ENCODE peak calls at places on chromosome 15, in five cellular contexts. One of them, this sample, is unnamed.

GRCh38 chr15:38486946-38487345 is 33.0 kb downstream of the FAM98B start:
- DNase-seq in body of pancreas: no peak
- DNase-seq in fibroblast of lung: no peak
- DNase-seq in heart left ventricle: no peak
- DNase-seq in A673: no peak
- DNase-seq in this sample: no peak

GRCh38 chr15:31250033-31250432 is 76.6 kb upstream of the KLF13 start:
- DNase-seq in heart left ventricle: no peak
- DNase-seq in body of pancreas: no peak
- DNase-seq in fibroblast of lung: no peak
- DNase-seq in A673: no peak
- DNase-seq in this sample: no peak

GRCh38 chr15:45921978-45922377 is 287.1 kb downstream of the SQOR start:
- DNase-seq in heart left ventricle: no peak
- DNase-seq in body of pancreas: peak; percentile 24
- DNase-seq in fibroblast of lung: no peak
- DNase-seq in A673: no peak
- DNase-seq in this sample: no peak

GRCh38 chr15:58726867-58727266 is 22.6 kb downstream of the ADAM10 start:
- DNase-seq in fibroblast of lung: no peak
- DNase-seq in heart left ventricle: no peak
- DNase-seq in A673: no peak
- DNase-seq in body of pancreas: no peak
- DNase-seq in this sample: no peak

GRCh38 chr15:85475317-85475701 is 94.9 kb downstream of the AKAP13 start:
- DNase-seq in body of pancreas: no peak
- DNase-seq in A673: peak; percentile 43
- DNase-seq in fibroblast of lung: no peak
- DNase-seq in heart left ventricle: no peak
- DNase-seq in this sample: no peak

GRCh38 chr15:64460737-64461576 is 579 bp downstream of the ZNF609 start:
- DNase-seq in A673: peak; percentile 74
- DNase-seq in heart left ventricle: peak; percentile 28
- DNase-seq in body of pancreas: peak; percentile 50
- DNase-seq in fibroblast of lung: peak; percentile 85
- DNase-seq in this sample: peak; percentile 41

GRCh38 chr15:48222627-48223026 is 16.5 kb downstream of the SLC12A1 start:
- DNase-seq in heart left ventricle: no peak
- DNase-seq in A673: no peak
- DNase-seq in fibroblast of lung: no peak
- DNase-seq in body of pancreas: no peak
- DNase-seq in this sample: peak; percentile 14

GRCh38 chr15:101255615-101256350 is 3.9 kb upstream of the CHSY1 start:
- DNase-seq in body of pancreas: peak; percentile 62
- DNase-seq in A673: no peak
- DNase-seq in heart left ventricle: no peak
- DNase-seq in fibroblast of lung: peak; percentile 87
- DNase-seq in this sample: no peak

GRCh38 chr15:71137138-71137518 is 21.9 kb downstream of the THSD4 start:
- DNase-seq in fibroblast of lung: no peak
- DNase-seq in heart left ventricle: no peak
- DNase-seq in body of pancreas: peak; percentile 73
- DNase-seq in A673: no peak
- DNase-seq in this sample: no peak

GRCh38 chr15:70158996-70159355 is 61.3 kb upstream of the TLE3 start:
- DNase-seq in fibroblast of lung: no peak
- DNase-seq in body of pancreas: no peak
- DNase-seq in A673: no peak
- DNase-seq in heart left ventricle: no peak
- DNase-seq in this sample: no peak

GRCh38 chr15:71238926-71239325 is 123.7 kb downstream of the THSD4 start:
- DNase-seq in A673: no peak
- DNase-seq in heart left ventricle: no peak
- DNase-seq in body of pancreas: no peak
- DNase-seq in fibroblast of lung: no peak
- DNase-seq in this sample: no peak

GRCh38 chr15:83210619-83211018 is 3.0 kb upstream of the HDGFL3 start:
- DNase-seq in A673: no peak
- DNase-seq in fibroblast of lung: no peak
- DNase-seq in heart left ventricle: no peak
- DNase-seq in body of pancreas: peak; percentile 56
- DNase-seq in this sample: peak; percentile 2

GRCh38 chr15:101458158-101458895 is 31.2 kb downstream of the PCSK6 start:
- DNase-seq in body of pancreas: no peak
- DNase-seq in fibroblast of lung: no peak
- DNase-seq in heart left ventricle: no peak
- DNase-seq in A673: no peak
- DNase-seq in this sample: no peak

GRCh38 chr15:81160312-81161214 is 26.5 kb downstream of the CFAP161 start:
- DNase-seq in A673: no peak
- DNase-seq in heart left ventricle: peak; percentile 74
- DNase-seq in body of pancreas: peak; percentile 21
- DNase-seq in fibroblast of lung: peak; percentile 97
- DNase-seq in this sample: peak; percentile 86

GRCh38 chr15:57640935-57641682 is 49.4 kb downstream of the MYZAP start:
- DNase-seq in body of pancreas: peak; percentile 31
- DNase-seq in A673: peak; percentile 50
- DNase-seq in heart left ventricle: no peak
- DNase-seq in fibroblast of lung: peak; percentile 31
- DNase-seq in this sample: peak; percentile 15

GRCh38 chr15:44584162-44584749 is 47.3 kb downstream of the EIF3J start:
- DNase-seq in A673: peak; percentile 79
- DNase-seq in body of pancreas: peak; percentile 31
- DNase-seq in fibroblast of lung: peak; percentile 21
- DNase-seq in heart left ventricle: no peak
- DNase-seq in this sample: peak; percentile 49

GRCh38 chr15:63157891-63158431 is 684 bp upstream of the RPS27L start:
- DNase-seq in A673: peak; percentile 71
- DNase-seq in fibroblast of lung: peak; percentile 87
- DNase-seq in body of pancreas: peak; percentile 60
- DNase-seq in heart left ventricle: peak; percentile 44
- DNase-seq in this sample: peak; percentile 72

GRCh38 chr15:70486451-70487379 is 276.6 kb downstream of the UACA start:
- DNase-seq in heart left ventricle: no peak
- DNase-seq in body of pancreas: peak; percentile 76
- DNase-seq in fibroblast of lung: peak; percentile 99
- DNase-seq in A673: no peak
- DNase-seq in this sample: no peak

GRCh38 chr15:71294636-71295241 is 179.5 kb downstream of the THSD4 start:
- DNase-seq in fibroblast of lung: peak; percentile 86
- DNase-seq in body of pancreas: no peak
- DNase-seq in heart left ventricle: no peak
- DNase-seq in A673: no peak
- DNase-seq in this sample: peak; percentile 70

GRCh38 chr15:41934843-41935242 is 37.5 kb downstream of the EHD4 start:
- DNase-seq in body of pancreas: no peak
- DNase-seq in fibroblast of lung: no peak
- DNase-seq in heart left ventricle: no peak
- DNase-seq in A673: peak; percentile 82
- DNase-seq in this sample: peak; percentile 86

GRCh38 chr15:48307586-48307985 is 23.6 kb upstream of the DUT start:
- DNase-seq in fibroblast of lung: no peak
- DNase-seq in heart left ventricle: no peak
- DNase-seq in A673: no peak
- DNase-seq in body of pancreas: no peak
- DNase-seq in this sample: peak; percentile 5

GRCh38 chr15:52220251-52220650 is 29.1 kb upstream of the GNB5 start:
- DNase-seq in heart left ventricle: no peak
- DNase-seq in body of pancreas: no peak
- DNase-seq in fibroblast of lung: no peak
- DNase-seq in A673: no peak
- DNase-seq in this sample: peak; percentile 37

GRCh38 chr15:72196409-72197044 is 1.1 kb downstream of the GRAMD2A start:
- DNase-seq in A673: no peak
- DNase-seq in heart left ventricle: no peak
- DNase-seq in body of pancreas: no peak
- DNase-seq in fibroblast of lung: no peak
- DNase-seq in this sample: no peak

GRCh38 chr15:65533057-65533752 is 2.9 kb downstream of the HACD3 start:
- DNase-seq in A673: no peak
- DNase-seq in heart left ventricle: no peak
- DNase-seq in fibroblast of lung: peak; percentile 12
- DNase-seq in body of pancreas: no peak
- DNase-seq in this sample: no peak

GRCh38 chr15:56929389-56929788 is 10.9 kb downstream of the TCF12 start:
- DNase-seq in body of pancreas: no peak
- DNase-seq in fibroblast of lung: peak; percentile 59
- DNase-seq in A673: peak; percentile 35
- DNase-seq in heart left ventricle: no peak
- DNase-seq in this sample: no peak

GRCh38 chr15:59555696-59556095 is 55.9 kb upstream of the GCNT3 start:
- DNase-seq in heart left ventricle: no peak
- DNase-seq in body of pancreas: no peak
- DNase-seq in A673: no peak
- DNase-seq in fibroblast of lung: peak; percentile 5
- DNase-seq in this sample: peak; percentile 73

GRCh38 chr15:33700695-33701303 is 267.5 kb upstream of the CHRM5 start:
- DNase-seq in body of pancreas: peak; percentile 67
- DNase-seq in A673: peak; percentile 77
- DNase-seq in heart left ventricle: peak; percentile 57
- DNase-seq in fibroblast of lung: peak; percentile 83
- DNase-seq in this sample: peak; percentile 47

GRCh38 chr15:84621358-84621979 is 20.7 kb downstream of the ZSCAN2 start:
- DNase-seq in body of pancreas: no peak
- DNase-seq in fibroblast of lung: no peak
- DNase-seq in heart left ventricle: no peak
- DNase-seq in A673: no peak
- DNase-seq in this sample: no peak

GRCh38 chr15:48962662-48963523 is 826 bp downstream of the SHC4 start:
- DNase-seq in body of pancreas: peak; percentile 28
- DNase-seq in heart left ventricle: no peak
- DNase-seq in A673: peak; percentile 31
- DNase-seq in fibroblast of lung: peak; percentile 49
- DNase-seq in this sample: peak; percentile 42

GRCh38 chr15:80177151-80177550 is 24.4 kb downstream of the FAH start:
- DNase-seq in A673: no peak
- DNase-seq in body of pancreas: no peak
- DNase-seq in fibroblast of lung: no peak
- DNase-seq in heart left ventricle: no peak
- DNase-seq in this sample: no peak

GRCh38 chr15:46280753-46281521 is 646.1 kb downstream of the SQOR start:
- DNase-seq in A673: peak; percentile 12
- DNase-seq in fibroblast of lung: no peak
- DNase-seq in heart left ventricle: no peak
- DNase-seq in body of pancreas: peak; percentile 53
- DNase-seq in this sample: no peak

GRCh38 chr15:65920825-65921309 is 51.6 kb downstream of the RAB11A start:
- DNase-seq in body of pancreas: no peak
- DNase-seq in fibroblast of lung: no peak
- DNase-seq in A673: no peak
- DNase-seq in heart left ventricle: no peak
- DNase-seq in this sample: no peak

GRCh38 chr15:44489464-44489863 is 47.5 kb upstream of the EIF3J start:
- DNase-seq in body of pancreas: no peak
- DNase-seq in fibroblast of lung: peak; percentile 83
- DNase-seq in heart left ventricle: no peak
- DNase-seq in A673: peak; percentile 21
- DNase-seq in this sample: no peak

GRCh38 chr15:85750319-85750806 is 44.4 kb downstream of the KLHL25 start:
- DNase-seq in fibroblast of lung: peak; percentile 43
- DNase-seq in A673: no peak
- DNase-seq in heart left ventricle: peak; percentile 78
- DNase-seq in body of pancreas: peak; percentile 47
- DNase-seq in this sample: no peak

GRCh38 chr15:64979252-64979710 is 10.4 kb downstream of the SPG21 start:
- DNase-seq in heart left ventricle: no peak
- DNase-seq in A673: no peak
- DNase-seq in fibroblast of lung: no peak
- DNase-seq in body of pancreas: no peak
- DNase-seq in this sample: no peak

GRCh38 chr15:88623632-88624031 is 2.5 kb downstream of the AEN start:
- DNase-seq in body of pancreas: no peak
- DNase-seq in A673: no peak
- DNase-seq in heart left ventricle: no peak
- DNase-seq in fibroblast of lung: no peak
- DNase-seq in this sample: no peak
- H3K4me3 ChIP-seq in body of pancreas: no peak overlapping the region
- H3K4me3 ChIP-seq in A673: no peak overlapping the region
- H3K4me3 ChIP-seq in heart left ventricle: no peak overlapping the region
- H3K4me3 ChIP-seq in fibroblast of lung: peak overlapping the region; percentile 20
- H3K4me3 ChIP-seq in this sample: peak overlapping the region; percentile 5

GRCh38 chr15:98941595-98942255 is 65.9 kb downstream of the PGPEP1L start:
- DNase-seq in A673: peak; percentile 51
- DNase-seq in body of pancreas: no peak
- DNase-seq in fibroblast of lung: no peak
- DNase-seq in heart left ventricle: no peak
- DNase-seq in this sample: no peak
- H3K9me3 ChIP-seq in A673: no peaks in the 10 kb centered on the region
- H3K9me3 ChIP-seq in body of pancreas: no peaks in the 10 kb centered on the region
- H3K9me3 ChIP-seq in fibroblast of lung: no peaks in the 10 kb centered on the region
- H3K9me3 ChIP-seq in heart left ventricle: no peaks in the 10 kb centered on the region
- H3K9me3 ChIP-seq in this sample: no peaks in the 10 kb centered on the region

GRCh38 chr15:74136584-74137543 is 6.5 kb downstream of the ISLR2 start:
- DNase-seq in body of pancreas: no peak
- DNase-seq in fibroblast of lung: no peak
- DNase-seq in A673: peak; percentile 41
- DNase-seq in heart left ventricle: peak; percentile 65
- DNase-seq in this sample: no peak
- H3K4me3 ChIP-seq in body of pancreas: no peak overlapping the region
- H3K4me3 ChIP-seq in fibroblast of lung: no peak overlapping the region
- H3K4me3 ChIP-seq in A673: peak overlapping the region; percentile 41
- H3K4me3 ChIP-seq in heart left ventricle: no peak overlapping the region
- H3K4me3 ChIP-seq in this sample: peak overlapping the region; percentile 53

DNA sequence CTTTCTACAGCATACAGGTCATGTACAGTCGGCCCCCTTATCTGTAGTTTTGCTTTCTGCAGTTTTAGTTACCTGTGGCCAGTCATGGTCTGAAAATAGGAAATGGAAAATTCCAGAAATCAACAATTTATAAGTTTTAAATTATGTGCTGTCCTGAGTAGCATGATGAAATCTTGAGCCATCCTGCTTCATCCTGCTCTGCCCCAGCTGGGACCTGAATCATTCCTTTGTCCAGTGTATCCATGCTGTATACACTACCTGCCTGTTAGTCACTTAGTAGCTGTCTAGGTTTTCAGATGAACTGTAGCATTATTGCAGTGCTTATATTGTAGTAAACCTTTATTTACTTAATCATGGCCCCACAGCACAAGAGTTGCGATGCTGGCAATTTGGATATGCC is 44.8 kb downstream of the AP4E1 start:
- DNase-seq in A673: no peak
- DNase-seq in fibroblast of lung: peak; percentile 60
- DNase-seq in heart left ventricle: no peak
- DNase-seq in body of pancreas: no peak
- DNase-seq in this sample: no peak
- H3K9me3 ChIP-seq in A673: no peaks in the 10 kb centered on the region
- H3K9me3 ChIP-seq in fibroblast of lung: no peaks in the 10 kb centered on the region
- H3K9me3 ChIP-seq in heart left ventricle: no peaks in the 10 kb centered on the region
- H3K9me3 ChIP-seq in body of pancreas: no peaks in the 10 kb centered on the region
- H3K9me3 ChIP-seq in this sample: peaks cover 9% of the 10 kb centered on the region

This sample was measured in MG63.